ENCODE peak calls at places on chromosomes 5 and 9, in ten cellular contexts. H, U, C, V, Q, M, B, S, O and I are unnamed samples.

GRCh38 chr5:77367733-77368132 is 124.4 kb downstream of the WDR41 start:
- DNase-seq in H (no peak), U (no peak), C (peak; percentile 33), V (no peak), Q (no peak), M (no peak), B (no peak), S (no peak), O (peak; percentile 43), I (no peak)

GRCh38 chr9:109182940-109183798 is 16.1 kb upstream of the FRRS1L start:
- DNase-seq in H (no peak), U (peak; percentile 64), C (peak; percentile 65), V (no peak), Q (peak; percentile 20), M (peak; percentile 61), B (peak; percentile 79), S (peak; percentile 70), O (peak; percentile 39), I (peak; percentile 48)

GRCh38 chr5:113059232-113059805 is 82.7 kb downstream of the DCP2 start:
- DNase-seq in H (no peak), U (no peak), C (no peak), V (peak; percentile 90), Q (no peak), M (no peak), B (no peak), S (no peak), O (no peak), I (no peak)

GRCh38 chr9:97504381-97505216 is 3.1 kb downstream of the TMOD1 start:
- DNase-seq in H (no peak), U (no peak), C (no peak), V (no peak), Q (no peak), M (no peak), B (peak; percentile 60), S (no peak), O (no peak), I (no peak)

GRCh38 chr5:177350776-177351391 is 584 bp downstream of the LMAN2 start:
- DNase-seq in H (peak; percentile 44), U (no peak), C (no peak), V (no peak), Q (no peak), M (no peak), B (no peak), S (peak; percentile 36), O (no peak), I (no peak)

GRCh38 chr9:13841801-13842462 is 472.0 kb downstream of the NFIB start:
- DNase-seq in H (no peak), U (no peak), C (peak; percentile 7), V (no peak), Q (no peak), M (no peak), B (no peak), S (no peak), O (peak; percentile 49), I (no peak)

GRCh38 chr5:143569213-143569663 is 165.8 kb upstream of the NR3C1 start:
- DNase-seq in H (no peak), U (no peak), C (peak; percentile 94), V (peak; percentile 93), Q (no peak), M (no peak), B (no peak), S (no peak), O (no peak), I (no peak)

GRCh38 chr5:149576021-149576420 is 5.3 kb upstream of the ARHGEF37 start:
- DNase-seq in H (no peak), U (no peak), C (no peak), V (no peak), Q (no peak), M (peak; percentile 42), B (no peak), S (peak; percentile 50), O (no peak), I (no peak)

GRCh38 chr9:80553986-80554715 is 982.4 kb downstream of the TLE4 start:
- DNase-seq in H (no peak), U (no peak), C (no peak), V (no peak), Q (no peak), M (no peak), B (no peak), S (no peak), O (no peak), I (no peak)

GRCh38 chr9:127943746-127944145 is 6.1 kb upstream of the DPM2 start:
- DNase-seq in H (peak; percentile 93), U (peak; percentile 96), C (peak; percentile 73), V (no peak), Q (peak; percentile 79), M (peak; percentile 89), B (peak; percentile 80), S (peak; percentile 85), O (peak; percentile 58), I (peak; percentile 88)

GRCh38 chr5:126108505-126108904 is 314.7 kb upstream of the GRAMD2B start:
- DNase-seq in H (no peak), U (peak; percentile 15), C (peak; percentile 81), V (no peak), Q (no peak), M (no peak), B (no peak), S (no peak), O (peak; percentile 85), I (no peak)
- TF ChIP-seq CTCF in H (no peak), U (no peak), C (no peak), V (no peak), Q (no peak), M (no peak), B (no peak), S (no peak), O (no peak), I (no peak)

GRCh38 chr5:68215208-68215887 is at the start of gene PIK3R1:
- DNase-seq in H (peak; percentile 97), U (peak; percentile 93), C (peak; percentile 94), V (peak; percentile 78), Q (peak; percentile 90), M (peak; percentile 99), B (peak; percentile 96), S (peak; percentile 97), O (peak; percentile 88), I (peak; percentile 99)
- TF ChIP-seq CTCF in H (peak; percentile 52), U (no peak), C (no peak), V (peak; percentile 43), Q (peak; percentile 59), M (no peak), B (peak; percentile 14), S (peak; percentile 23), O (peak; percentile 39), I (no peak)

DNA sequence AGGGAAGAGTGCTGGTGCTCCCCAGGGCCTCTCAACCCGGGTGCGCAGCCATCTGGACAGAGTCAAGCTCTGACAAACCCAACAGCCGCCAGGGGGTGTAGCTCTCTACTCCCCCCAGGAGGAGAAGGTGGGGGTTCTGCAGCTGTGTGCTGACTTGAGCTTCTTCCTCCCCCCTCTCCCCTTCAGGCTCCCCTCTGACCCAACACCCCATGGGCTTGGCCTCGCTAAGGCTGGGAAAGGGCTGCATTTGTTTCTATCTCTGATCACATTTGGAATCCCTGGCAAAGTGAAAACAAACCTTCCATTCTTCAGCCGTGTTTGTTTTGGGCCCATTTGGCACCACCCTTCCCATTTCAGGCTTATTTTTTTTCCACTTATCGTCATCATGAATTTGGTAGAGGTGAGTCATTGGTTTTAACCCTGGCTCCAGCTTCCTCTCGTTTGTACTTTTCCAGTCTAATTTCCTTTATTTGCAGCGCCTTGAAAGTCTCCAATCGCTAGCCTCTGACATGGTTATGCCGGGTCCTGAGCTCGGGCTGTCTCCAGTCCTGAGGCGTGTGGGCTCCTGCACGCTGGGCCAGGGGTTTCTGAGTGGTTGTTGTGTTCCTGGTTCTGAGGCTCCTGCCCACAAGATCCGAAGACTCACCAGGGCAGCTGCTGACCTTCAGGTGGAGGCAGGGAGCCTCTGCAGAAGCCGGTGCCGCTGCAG is 36.1 kb downstream of the DAP start:
- DNase-seq in H (no peak), U (peak; percentile 24), C (peak; percentile 82), V (peak; percentile 87), Q (no peak), M (no peak), B (peak; percentile 72), S (no peak), O (peak; percentile 80), I (no peak)
- TF ChIP-seq CTCF in H (no peak), U (no peak), C (peak; percentile 35), V (peak; percentile 53), Q (no peak), M (no peak), B (peak; percentile 16), S (peak; percentile 13), O (peak; percentile 41), I (no peak)

GRCh38 chr5:60395712-60396329 is 304.1 kb downstream of the DEPDC1B start:
- DNase-seq in H (no peak), U (peak; percentile 20), C (no peak), V (no peak), Q (no peak), M (no peak), B (no peak), S (no peak), O (no peak), I (no peak)
- TF ChIP-seq CTCF in H (no peak), U (no peak), C (no peak), V (no peak), Q (no peak), M (no peak), B (no peak), S (no peak), O (no peak), I (no peak)

GRCh38 chr5:139601429-139601828 is 40.3 kb downstream of the UBE2D2 start:
- DNase-seq in H (no peak), U (no peak), C (no peak), V (no peak), Q (no peak), M (no peak), B (no peak), S (no peak), O (no peak), I (no peak)
- TF ChIP-seq CTCF in H (no peak), U (no peak), C (no peak), V (no peak), Q (no peak), M (no peak), B (no peak), S (no peak), O (no peak), I (no peak)

DNA sequence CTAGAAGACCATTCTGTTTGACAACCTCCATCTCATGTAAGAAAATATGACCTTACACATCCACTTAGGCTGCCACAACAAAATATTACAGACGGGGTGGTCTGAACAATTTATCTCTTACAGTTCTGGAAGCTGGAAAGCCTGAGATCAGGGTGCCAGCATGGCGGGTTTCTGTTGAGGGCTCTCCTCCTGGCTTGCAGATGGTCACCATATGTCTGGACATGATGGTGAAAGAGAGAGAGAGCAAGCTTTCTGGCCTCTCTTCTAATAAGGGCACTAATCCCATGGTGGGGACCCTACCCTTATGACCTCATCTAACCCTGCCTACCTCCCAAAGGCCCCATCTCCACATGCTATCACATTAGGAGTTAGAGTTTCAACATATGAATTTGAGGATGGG is 66.0 kb downstream of the AMBP start:
- DNase-seq in H (no peak), U (no peak), C (no peak), V (no peak), Q (no peak), M (no peak), B (no peak), S (no peak), O (no peak), I (no peak)
- TF ChIP-seq CTCF in H (no peak), U (no peak), C (no peak), V (no peak), Q (no peak), M (no peak), B (no peak), S (no peak), O (no peak), I (no peak)